ENCODE peak calls at places on chromosomes 2 and 18, in nine cellular contexts. Z, I, V, J, H, S, P, Y and K are unnamed samples.

GRCh38 chr2:198700330-198700729 is 757.4 kb downstream of the SATB2 start:
- DNase-seq in Z (no peak), I (no peak), V (peak; percentile 80), J (no peak), H (peak; percentile 88), S (no peak), P (no peak), Y (no peak), K (no peak)

GRCh38 chr2:25377822-25378421 is 36.2 kb upstream of the DNMT3A start:
- DNase-seq in Z (no peak), I (peak; percentile 56), V (no peak), J (peak; percentile 20), H (no peak), S (no peak), P (peak; percentile 39), Y (no peak), K (no peak)

GRCh38 chr2:112646102-112646719 is 472 bp downstream of the SLC20A1 start:
- DNase-seq in Z (peak; percentile 48), I (no peak), V (no peak), J (no peak), H (peak; percentile 91), S (no peak), P (no peak), Y (no peak), K (no peak)

GRCh38 chr2:40041983-40042382 is 262.9 kb upstream of the THUMPD2 start:
- DNase-seq in Z (no peak), I (no peak), V (no peak), J (no peak), H (no peak), S (peak; percentile 1), P (no peak), Y (no peak), K (no peak)

GRCh38 chr2:121063471-121063870 is 221.5 kb downstream of the TFCP2L1 start:
- DNase-seq in Z (no peak), I (no peak), V (no peak), J (no peak), H (no peak), S (no peak), P (no peak), Y (no peak), K (no peak)

GRCh38 chr2:105261061-105261460 is 19.5 kb downstream of the GPR45 start:
- DNase-seq in Z (no peak), I (peak; percentile 39), V (no peak), J (no peak), H (no peak), S (no peak), P (no peak), Y (no peak), K (no peak)

GRCh38 chr2:241153616-241154015 is 3.3 kb downstream of the PPP1R7 start:
- DNase-seq in Z (no peak), I (no peak), V (no peak), J (no peak), H (no peak), S (no peak), P (no peak), Y (no peak), K (no peak)

GRCh38 chr2:205700331-205701132 is 18.2 kb downstream of the NRP2 start:
- DNase-seq in Z (no peak), I (no peak), V (no peak), J (no peak), H (no peak), S (peak; percentile 51), P (no peak), Y (no peak), K (no peak)

GRCh38 chr2:4053769-4054493 is 350.6 kb downstream of the DCDC2C start:
- DNase-seq in Z (no peak), I (no peak), V (no peak), J (no peak), H (no peak), S (no peak), P (no peak), Y (no peak), K (no peak)

GRCh38 chr18:23761941-23762340 is 72.7 kb downstream of the LAMA3 start:
- DNase-seq in Z (no peak), I (no peak), V (no peak), J (no peak), H (no peak), S (no peak), P (no peak), Y (no peak), K (no peak)

GRCh38 chr2:201263774-201264173 is 3.4 kb downstream of the CASP8 start:
- DNase-seq in Z (no peak), I (no peak), V (no peak), J (no peak), H (no peak), S (no peak), P (no peak), Y (no peak), K (no peak)

GRCh38 chr18:79570266-79571201 is 109.1 kb upstream of the CTDP1 start:
- DNase-seq in Z (no peak), I (peak; percentile 54), V (no peak), J (no peak), H (no peak), S (no peak), P (peak; percentile 42), Y (no peak), K (no peak)

GRCh38 chr18:2651981-2652380 is 3.5 kb upstream of the SMCHD1 start:
- DNase-seq in Z (no peak), I (no peak), V (no peak), J (no peak), H (no peak), S (no peak), P (no peak), Y (no peak), K (no peak)

GRCh38 chr2:158509928-158510797 is 53.4 kb downstream of the PKP4 start:
- DNase-seq in Z (no peak), I (no peak), V (no peak), J (no peak), H (no peak), S (no peak), P (no peak), Y (no peak), K (no peak)

GRCh38 chr2:158460632-158461297 is 4.0 kb downstream of the PKP4 start:
- DNase-seq in Z (no peak), I (no peak), V (no peak), J (no peak), H (no peak), S (no peak), P (no peak), Y (no peak), K (no peak)

GRCh38 chr2:210895132-210895531 is 338.7 kb downstream of the CPS1 start:
- DNase-seq in Z (no peak), I (no peak), V (no peak), J (no peak), H (no peak), S (no peak), P (no peak), Y (no peak), K (no peak)

GRCh38 chr2:216820709-216821108 is 39.2 kb downstream of the TNP1 start:
- DNase-seq in Z (no peak), I (no peak), V (no peak), J (no peak), H (no peak), S (no peak), P (no peak), Y (no peak), K (no peak)

GRCh38 chr18:42038936-42039335 is 83.9 kb downstream of the PIK3C3 start:
- DNase-seq in Z (no peak), I (no peak), V (no peak), J (no peak), H (no peak), S (no peak), P (no peak), Y (no peak), K (no peak)

GRCh38 chr2:172461591-172462392 is 34.4 kb downstream of the ITGA6 start:
- DNase-seq in Z (peak; percentile 56), I (peak; percentile 73), V (peak; percentile 20), J (peak; percentile 83), H (peak; percentile 19), S (peak; percentile 86), P (peak; percentile 73), Y (peak; percentile 56), K (peak; percentile 83)

GRCh38 chr2:73947412-73948018 is 20.8 kb downstream of the DGUOK start:
- DNase-seq in Z (no peak), I (no peak), V (no peak), J (no peak), H (no peak), S (no peak), P (no peak), Y (no peak), K (no peak)

GRCh38 chr2:238119756-238120462 is 18.6 kb upstream of the KLHL30 start:
- DNase-seq in Z (no peak), I (no peak), V (no peak), J (no peak), H (peak; percentile 31), S (no peak), P (peak; percentile 36), Y (peak; percentile 4), K (peak; percentile 10)